ENCODE peak calls at places on chromosomes 6 and 20, in four cellular contexts. I, M, B and Z are unnamed samples.
A peak's percentile ranks its signal among the peaks of the same experiment; 100 is the strongest.

GRCh38 chr6:110688661-110689268 is 126.5 kb downstream of the CDK19 start:
- DNase-seq in I (no peak), M (no peak), B (no peak), Z (no peak)

GRCh38 chr6:157139054-157139708 is 184.1 kb downstream of the TMEM242 start:
- DNase-seq in B (no peak), M (no peak), I (no peak), Z (no peak)

GRCh38 chr20:51860015-51860882 is 57.9 kb upstream of the SALL4 start:
- DNase-seq in M (no peak), B (no peak), I (no peak), Z (no peak)

GRCh38 chr6:36312854-36313627 is 23.6 kb downstream of the BNIP5 start:
- DNase-seq in B (peak; percentile 56), M (no peak), I (no peak), Z (peak; percentile 19)

GRCh38 chr6:30350519-30350918 is 5.6 kb downstream of the RPP21 start:
- DNase-seq in M (no peak), B (no peak), I (no peak), Z (no peak)

GRCh38 chr6:35496036-35496850 is 636 bp downstream of the TEAD3 start:
- DNase-seq in B (no peak), I (no peak), M (no peak), Z (no peak)

GRCh38 chr6:134732761-134733160 is 217.1 kb downstream of the ALDH8A1 start:
- DNase-seq in M (no peak), I (no peak), B (no peak), Z (no peak)

GRCh38 chr20:35840403-35840802 is 68.6 kb downstream of the PHF20 start:
- DNase-seq in B (no peak), M (no peak), I (no peak), Z (no peak)

GRCh38 chr6:12342664-12343063 is 52.5 kb downstream of the EDN1 start:
- DNase-seq in B (no peak), M (no peak), I (no peak), Z (no peak)

GRCh38 chr6:116105247-116105646 is 4.6 kb downstream of the NT5DC1 start:
- DNase-seq in B (no peak), M (no peak), I (no peak), Z (no peak)

GRCh38 chr6:158752613-158753012 is 66.6 kb downstream of the EZR start:
- DNase-seq in I (no peak), M (peak; percentile 91), B (no peak), Z (no peak)

GRCh38 chr20:62156592-62157386 is 13.2 kb downstream of the SS18L1 start:
- DNase-seq in I (no peak), M (no peak), B (peak; percentile 64), Z (no peak)

GRCh38 chr20:17676378-17676759 is 5.7 kb downstream of the RRBP1 start:
- DNase-seq in I (no peak), B (no peak), M (no peak), Z (no peak)

GRCh38 chr6:56888687-56889086 is 66.2 kb upstream of the BEND6 start:
- DNase-seq in M (no peak), I (no peak), B (no peak), Z (no peak)

GRCh38 chr6:32551410-32551809 is 21.3 kb upstream of the HLA-DRB5 start:
- DNase-seq in B (no peak), I (peak; percentile 27), M (no peak), Z (no peak)

GRCh38 chr6:33621396-33622388 is 570 bp downstream of the ITPR3 start:
- DNase-seq in I (no peak), B (peak; percentile 46), M (no peak), Z (no peak)

GRCh38 chr6:44122821-44123220 is 4.4 kb downstream of the MRPL14 start:
- DNase-seq in B (peak; percentile 58), M (no peak), I (peak; percentile 82), Z (peak; percentile 25)

GRCh38 chr6:107821591-107821990 is 2.5 kb downstream of the SCML4 start:
- DNase-seq in I (no peak), B (no peak), M (no peak), Z (no peak)

GRCh38 chr20:63268671-63269439 is 3.8 kb upstream of the ARFGAP1 start:
- DNase-seq in M (no peak), B (no peak), I (no peak), Z (no peak)

GRCh38 chr6:36752886-36753506 is 55.4 kb downstream of the RAB44 start:
- DNase-seq in M (no peak), I (no peak), B (peak; percentile 87), Z (peak; percentile 82)

GRCh38 chr6:100881707-100882040 is 545 bp upstream of the ASCC3 start:
- DNase-seq in I (no peak), M (no peak), B (no peak), Z (no peak)

GRCh38 chr20:13008761-13009681 is at the start of gene SPTLC3:
- DNase-seq in B (no peak), I (no peak), M (no peak), Z (no peak)

GRCh38 chr6:20340056-20340455 is 61.6 kb upstream of the E2F3 start:
- DNase-seq in B (no peak), M (no peak), I (no peak), Z (no peak)

GRCh38 chr6:33570806-33571636 is 9.1 kb downstream of the BAK1 start:
- DNase-seq in B (peak; percentile 98), M (peak; percentile 71), I (no peak), Z (peak; percentile 96)

GRCh38 chr6:89145461-89145961 is 344 bp upstream of the PM20D2 start:
- DNase-seq in I (no peak), B (peak; percentile 80), M (no peak), Z (peak; percentile 52)

GRCh38 chr20:51070635-51071034 is 47.7 kb upstream of the KCNG1 start:
- DNase-seq in M (no peak), I (no peak), B (no peak), Z (no peak)

GRCh38 chr20:53872081-53872541 is 198.3 kb downstream of the BCAS1 start:
- DNase-seq in I (no peak), M (no peak), B (peak; percentile 37), Z (no peak)

GRCh38 chr6:168196881-168197635 is 118.0 kb upstream of the FRMD1 start:
- DNase-seq in M (no peak), B (no peak), I (no peak), Z (no peak)

GRCh38 chr6:2387445-2387844 is 142.0 kb upstream of the GMDS start:
- DNase-seq in I (no peak), B (no peak), M (no peak), Z (no peak)

GRCh38 chr6:121837545-121838229 is 402.2 kb downstream of the GJA1 start:
- DNase-seq in I (no peak), B (no peak), M (no peak), Z (no peak)

GRCh38 chr6:39980839-39981580 is 46.7 kb upstream of the MOCS1 start:
- DNase-seq in M (no peak), I (no peak), B (peak; percentile 27), Z (no peak)

GRCh38 chr6:61745994-61746393 is 540.0 kb downstream of the KHDRBS2 start:
- DNase-seq in I (no peak), B (no peak), M (no peak), Z (no peak)

GRCh38 chr6:84379142-84379541 is 151.7 kb upstream of the CEP162 start:
- DNase-seq in M (no peak), I (no peak), B (no peak), Z (no peak)

GRCh38 chr6:141261016-141261671 is 871.6 kb upstream of the GJE1 start:
- DNase-seq in I (no peak), M (no peak), B (no peak), Z (no peak)

GRCh38 chr6:63661769-63662168 is 26.2 kb downstream of the PHF3 start:
- DNase-seq in M (no peak), I (no peak), B (no peak), Z (no peak)

GRCh38 chr20:5149892-5150225 is 23.1 kb downstream of the CDS2 start:
- DNase-seq in I (no peak), M (no peak), B (no peak), Z (no peak)

GRCh38 chr6:169725270-169726048 is 1.2 kb upstream of the PHF10 start:
- DNase-seq in I (peak; percentile 75), B (peak; percentile 11), M (peak; percentile 44), Z (no peak)